ENCODE peak calls at places on chromosomes 1 and 21, in five cellular contexts. C is K562, Y is SK-N-SH, O is HCT116, K is GM12878. E is an unnamed sample.

GRCh38 chr1:46616277-46617107 is at the start of gene MOB3C:
- DNase-seq in C (peak; percentile 77), Y (peak; percentile 89), O (no peak), K (peak; percentile 15), E (peak; percentile 43)

GRCh38 chr1:194084755-194085154 is 898.3 kb upstream of the B3GALT2 start:
- DNase-seq in C (no peak), Y (no peak), O (no peak), K (no peak), E (no peak)

GRCh38 chr1:107804134-107804533 is 160.8 kb downstream of the VAV3 start:
- DNase-seq in C (no peak), Y (no peak), O (no peak), K (no peak), E (no peak)

GRCh38 chr1:72397786-72398185 is 115.4 kb upstream of the NEGR1 start:
- DNase-seq in C (no peak), Y (no peak), O (no peak), K (no peak), E (no peak)

GRCh38 chr1:84121360-84121759 is 22.7 kb upstream of the PRKACB start:
- DNase-seq in C (no peak), Y (no peak), O (no peak), K (no peak), E (no peak)

GRCh38 chr1:181149326-181150000 is 61.0 kb downstream of the IER5 start:
- DNase-seq in C (no peak), Y (no peak), O (no peak), K (no peak), E (no peak)

GRCh38 chr1:55542901-55543504 is 327.8 kb upstream of the USP24 start:
- DNase-seq in C (no peak), Y (no peak), O (no peak), K (no peak), E (no peak)

GRCh38 chr1:234478481-234479309 is at the start of gene TARBP1:
- DNase-seq in C (peak; percentile 84), Y (peak; percentile 96), O (peak; percentile 22), K (no peak), E (peak; percentile 84)

GRCh38 chr1:206445116-206445515 is 25.2 kb upstream of the IKBKE start:
- DNase-seq in C (no peak), Y (no peak), O (no peak), K (no peak), E (no peak)

GRCh38 chr1:67489643-67490042 is 59.4 kb upstream of the SERBP1 start:
- DNase-seq in C (peak; percentile 60), Y (peak; percentile 31), O (peak; percentile 13), K (peak; percentile 0), E (peak; percentile 65)

GRCh38 chr1:2417083-2417832 is 4.9 kb upstream of the PEX10 start:
- DNase-seq in C (no peak), Y (no peak), O (no peak), K (no peak), E (no peak)

GRCh38 chr1:31954607-31955283 is 16.6 kb upstream of the PTP4A2 start:
- DNase-seq in C (peak; percentile 84), Y (no peak), O (peak; percentile 66), K (no peak), E (peak; percentile 48)

GRCh38 chr1:55699151-55699695 is 484.1 kb upstream of the USP24 start:
- DNase-seq in C (no peak), Y (no peak), O (no peak), K (no peak), E (no peak)

GRCh38 chr21:25887166-25887565 is 152.4 kb downstream of the GABPA start:
- DNase-seq in C (no peak), Y (no peak), O (no peak), K (no peak), E (no peak)

GRCh38 chr1:212669102-212669501 is 30.5 kb downstream of the BATF3 start:
- DNase-seq in C (peak; percentile 59), Y (peak; percentile 65), O (peak; percentile 10), K (no peak), E (no peak)

GRCh38 chr1:9038881-9039760 is 12.9 kb upstream of the SLC2A7 start:
- DNase-seq in C (no peak), Y (peak; percentile 64), O (no peak), K (no peak), E (no peak)

GRCh38 chr1:198927129-198927528 is 288.3 kb downstream of the PTPRC start:
- DNase-seq in C (no peak), Y (no peak), O (no peak), K (no peak), E (no peak)

GRCh38 chr1:115545791-115546733 is 95.7 kb upstream of the VANGL1 start:
- DNase-seq in C (peak; percentile 30), Y (peak; percentile 55), O (peak; percentile 76), K (no peak), E (peak; percentile 46)

GRCh38 chr1:25432749-25433388 is 2.2 kb downstream of the MACO1 start:
- DNase-seq in C (no peak), Y (no peak), O (no peak), K (no peak), E (no peak)

GRCh38 chr1:248375446-248375845 is at the start of gene OR2T6:
- DNase-seq in C (no peak), Y (no peak), O (no peak), K (no peak), E (no peak)
- TF ChIP-seq JUND in C (no peak), Y (no peak), O (no peak), K (no peak), E (no peak)

GRCh38 chr1:151570819-151571218 is 30.7 kb downstream of the TUFT1 start:
- DNase-seq in C (no peak), Y (no peak), O (no peak), K (no peak), E (no peak)

GRCh38 chr1:151579436-151580225 is 32.2 kb upstream of the SNX27 start:
- DNase-seq in C (peak; percentile 40), Y (no peak), O (no peak), K (no peak), E (no peak)

GRCh38 chr1:151578941-151579340 is 32.9 kb upstream of the SNX27 start:
- DNase-seq in C (no peak), Y (no peak), O (no peak), K (no peak), E (no peak)

GRCh38 chr1:151577173-151577572 is 34.7 kb upstream of the SNX27 start:
- DNase-seq in C (no peak), Y (no peak), O (no peak), K (no peak), E (no peak)

DNA sequence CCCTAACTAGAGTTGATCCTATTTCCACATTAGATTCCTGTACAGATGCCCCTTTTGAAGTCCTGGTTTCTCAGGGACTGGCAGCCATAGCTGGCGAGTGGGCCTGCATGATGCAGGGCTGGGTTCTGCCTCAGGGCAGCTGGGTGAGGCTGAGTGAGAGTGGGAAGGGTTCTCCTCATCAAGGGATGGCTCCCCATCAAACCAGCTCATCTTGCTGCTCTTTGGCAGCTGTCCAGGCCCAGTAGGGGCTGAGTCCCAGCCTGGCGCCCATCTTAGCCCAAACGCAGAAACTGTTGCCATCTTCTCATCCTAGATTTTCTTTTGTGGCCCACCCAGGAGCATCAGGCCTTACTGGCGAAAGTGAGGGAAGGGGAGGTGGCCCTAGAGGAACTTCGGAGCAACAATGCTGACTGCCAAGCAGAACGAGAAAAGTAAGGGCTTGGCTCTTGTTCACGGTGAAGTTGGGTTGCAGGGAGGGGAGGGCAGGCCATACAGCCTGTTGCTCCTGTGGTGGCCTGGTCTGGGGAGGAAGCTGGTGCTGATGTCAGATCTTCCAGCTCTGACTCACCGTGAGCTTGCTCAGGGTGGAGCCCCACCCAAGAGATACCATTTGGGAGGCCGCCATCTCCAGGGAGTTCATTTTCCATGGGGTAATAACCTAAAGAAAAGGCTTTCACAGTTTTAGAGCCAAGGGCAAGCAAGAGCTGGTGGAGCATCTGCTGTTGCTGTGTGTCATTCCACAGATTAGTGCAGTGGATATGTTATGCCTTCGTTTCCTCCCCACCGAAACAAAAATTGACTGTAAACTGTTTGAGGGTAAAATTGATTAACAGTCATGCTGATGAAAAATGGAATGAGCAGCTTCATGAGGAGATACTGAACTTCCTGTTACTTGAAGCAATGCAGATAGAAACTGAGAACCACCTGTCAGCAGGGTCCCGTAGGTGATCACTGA is 34.7 kb downstream of the TUFT1 start:
- DNase-seq in C (peak; percentile 89), Y (no peak), O (peak; percentile 51), K (no peak), E (no peak)
- TF ChIP-seq JUND in C (peak; percentile 95), Y (no peak), O (peak; percentile 73), K (no peak), E (no peak)

DNA sequence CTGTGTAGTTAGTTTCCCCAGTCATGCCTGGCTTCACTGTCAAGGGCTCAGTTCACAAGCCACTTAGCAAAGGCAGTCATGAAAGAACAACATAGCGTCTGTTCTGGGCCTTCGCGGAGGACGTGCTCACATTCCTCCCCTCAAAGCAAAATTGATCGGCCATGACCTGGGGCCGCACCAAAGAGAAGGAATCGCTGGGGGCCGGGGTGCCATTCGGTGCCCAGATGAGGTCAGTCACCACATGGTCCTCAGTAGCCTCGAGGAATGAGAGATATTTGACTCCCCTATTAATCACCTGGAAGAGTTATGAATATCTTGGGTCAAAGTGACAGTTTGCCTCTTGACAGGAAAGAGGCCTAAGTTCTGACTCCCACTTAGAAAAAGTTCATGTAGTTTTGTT is 251.1 kb upstream of the JUN start:
- DNase-seq in C (no peak), Y (no peak), O (no peak), K (no peak), E (no peak)
- TF ChIP-seq JUND in C (no peak), Y (no peak), O (no peak), K (no peak), E (no peak)

GRCh38 chr21:27219068-27219467 is 252.2 kb upstream of the ADAMTS5 start:
- DNase-seq in C (no peak), Y (no peak), O (no peak), K (no peak), E (no peak)
- TF ChIP-seq JUND in C (no peak), Y (peak; percentile 47), O (no peak), K (no peak), E (no peak)

GRCh38 chr1:27539901-27540861 is 50.2 kb upstream of the WASF2 start:
- DNase-seq in C (no peak), Y (no peak), O (peak; percentile 81), K (no peak), E (no peak)
- TF ChIP-seq JUND in C (no peak), Y (peak; percentile 90), O (no peak), K (no peak), E (no peak)

DNA sequence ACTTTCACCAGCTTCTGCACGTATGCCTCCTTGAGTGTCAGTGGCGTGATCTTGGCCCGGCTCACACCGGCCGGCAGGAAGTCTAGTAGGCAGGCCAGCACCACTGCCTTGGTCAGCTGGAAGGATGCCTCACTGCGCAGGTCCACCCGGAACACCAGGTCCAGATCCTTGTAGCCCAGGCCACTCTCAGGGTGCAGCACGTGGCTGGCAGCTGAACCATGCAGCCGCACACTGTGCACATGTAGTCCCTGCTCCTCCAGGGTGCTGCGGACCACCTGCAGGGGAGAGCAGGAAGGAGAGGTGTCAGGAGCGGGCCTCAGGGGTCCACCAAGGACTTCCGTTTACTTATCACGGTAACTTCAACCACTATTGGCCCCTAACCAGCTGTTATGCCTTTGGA is 6.0 kb downstream of the TENT5B start:
- DNase-seq in C (no peak), Y (no peak), O (no peak), K (no peak), E (no peak)
- TF ChIP-seq JUND in C (no peak), Y (no peak), O (no peak), K (no peak), E (no peak)

GRCh38 chr1:105485207-105485606 is 1571.3 kb upstream of the PRMT6 start:
- DNase-seq in C (no peak), Y (no peak), O (no peak), K (no peak), E (no peak)
- TF ChIP-seq JUND in C (no peak), Y (peak; percentile 47), O (no peak), K (no peak), E (no peak)